ENCODE peak calls at places on chromosome 13, in seven cellular contexts. R is upper lobe of right lung, L is left lung, J is ascending aorta, X is cardiac muscle cell, Y is WERI-Rb-1, Z is mucosa of descending colon. Q is an unnamed sample. For H3K36me3, the result is how much of the 10 kb centered on the place peaks cover.

GRCh38 chr13:91546865-91547264 is 148.4 kb downstream of the GPC5 start:
- DNase-seq in R (no peak), L (no peak), J (no peak), X (no peak), Y (no peak), Z (no peak), Q (no peak)

GRCh38 chr13:74710006-74710405 is 575.8 kb upstream of the KLF12 start:
- DNase-seq in R (no peak), L (no peak), J (no peak), X (no peak), Y (no peak), Z (no peak), Q (peak)

GRCh38 chr13:98619556-98619955 is 42.6 kb upstream of the STK24 start:
- DNase-seq in R (no peak), L (no peak), J (no peak), X (no peak), Y (no peak), Z (no peak), Q (no peak)

GRCh38 chr13:43446126-43446525 is 340.6 kb downstream of the ENOX1 start:
- DNase-seq in R (no peak), L (no peak), J (no peak), X (no peak), Y (no peak), Z (no peak), Q (no peak)

GRCh38 chr13:41995946-41996345 is 35.0 kb upstream of the VWA8 start:
- DNase-seq in R (peak), L (no peak), J (no peak), X (no peak), Y (no peak), Z (no peak), Q (no peak)

GRCh38 chr13:32587774-32588165 is 1.5 kb downstream of the PDS5B start:
- DNase-seq in R (no peak), L (no peak), J (no peak), X (no peak), Y (no peak), Z (no peak), Q (no peak)

GRCh38 chr13:95643471-95643813 is 1.1 kb downstream of the DZIP1 start:
- DNase-seq in R (no peak), L (no peak), J (no peak), X (peak), Y (peak), Z (no peak), Q (no peak)

GRCh38 chr13:111116830-111117229 is 1.7 kb downstream of the ARHGEF7 start:
- DNase-seq in R (no peak), L (no peak), J (no peak), X (no peak), Y (no peak), Z (no peak), Q (peak)

GRCh38 chr13:112889351-112890290 is 79.4 kb upstream of the MCF2L start:
- DNase-seq in R (no peak), L (peak), J (no peak), X (no peak), Y (no peak), Z (peak), Q (no peak)

GRCh38 chr13:24842533-24843278 is 78.7 kb downstream of the RNF17 start:
- DNase-seq in R (no peak), L (no peak), J (no peak), X (no peak), Y (no peak), Z (no peak), Q (no peak)

GRCh38 chr13:44302233-44302632 is 71.4 kb upstream of the SERP2 start:
- DNase-seq in R (no peak), L (no peak), J (no peak), X (no peak), Y (no peak), Z (no peak), Q (no peak)

GRCh38 chr13:76210262-76210661 is 574.1 kb downstream of the LMO7 start:
- DNase-seq in R (no peak), L (no peak), J (no peak), X (peak), Y (no peak), Z (no peak), Q (no peak)

GRCh38 chr13:33144358-33144784 is 128.1 kb downstream of the KL start:
- DNase-seq in R (no peak), L (no peak), J (no peak), X (no peak), Y (no peak), Z (no peak), Q (no peak)

GRCh38 chr13:78977311-78977710 is 318.4 kb upstream of the OBI1 start:
- DNase-seq in R (no peak), L (no peak), J (no peak), X (no peak), Y (no peak), Z (no peak), Q (no peak)

GRCh38 chr13:84439108-84439507 is 556.8 kb upstream of the SLITRK1 start:
- DNase-seq in R (no peak), L (no peak), J (no peak), X (no peak), Y (no peak), Z (no peak), Q (peak)

GRCh38 chr13:113820813-113821651 is 42.8 kb downstream of the GAS6 start:
- DNase-seq in R (no peak), L (peak), J (peak), X (no peak), Y (no peak), Z (peak), Q (peak)

GRCh38 chr13:27208514-27208913 is 36.9 kb upstream of the USP12 start:
- DNase-seq in R (no peak), L (no peak), J (no peak), X (no peak), Y (no peak), Z (no peak), Q (no peak)

GRCh38 chr13:74227476-74228158 is 93.4 kb upstream of the KLF12 start:
- DNase-seq in R (no peak), L (no peak), J (no peak), X (no peak), Y (no peak), Z (no peak), Q (no peak)

GRCh38 chr13:40789275-40790231 is at the start of gene SLC25A15:
- DNase-seq in R (peak), L (peak), J (no peak), X (peak), Y (peak), Z (peak), Q (no peak)
- TF ChIP-seq CTCF in R (peak), L (peak), J (no peak), X (peak), Y (peak), Z (peak), Q (no peak)

DNA sequence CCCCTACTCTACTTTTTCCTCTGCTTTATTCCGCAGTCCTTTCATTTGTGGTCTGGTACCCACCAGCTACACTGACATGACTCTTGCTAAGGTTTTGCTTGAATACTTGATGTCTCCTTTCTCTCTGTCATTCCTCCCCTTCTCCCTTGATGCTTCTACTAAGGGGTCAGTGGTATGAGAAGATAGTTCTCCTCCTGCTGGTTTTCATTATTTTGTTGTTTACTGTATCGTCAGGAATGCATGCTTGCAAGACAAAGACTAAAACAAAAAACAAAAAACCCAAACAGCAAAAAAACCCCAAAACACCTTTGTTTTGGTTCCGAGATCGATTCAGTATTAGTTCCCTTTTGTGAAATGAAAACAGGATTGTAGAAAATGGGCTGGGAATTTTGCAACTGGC is 59.5 kb downstream of the PCCA start:
- DNase-seq in R (no peak), L (no peak), J (no peak), X (no peak), Y (no peak), Z (no peak), Q (no peak)
- H3K4me3 ChIP-seq in R (no peak), L (no peak), J (no peak), X (no peak), Y (no peak), Z (no peak), Q (no peak)

GRCh38 chr13:97346561-97347254 is 87.3 kb upstream of the RAP2A start:
- DNase-seq in R (no peak), L (peak), J (no peak), X (no peak), Y (no peak), Z (no peak), Q (no peak)
- H3K36me3 ChIP-seq in R (half or more), L (under half), J (half or more), X (under half), Y (under half), Z (under half), Q (under half)

DNA sequence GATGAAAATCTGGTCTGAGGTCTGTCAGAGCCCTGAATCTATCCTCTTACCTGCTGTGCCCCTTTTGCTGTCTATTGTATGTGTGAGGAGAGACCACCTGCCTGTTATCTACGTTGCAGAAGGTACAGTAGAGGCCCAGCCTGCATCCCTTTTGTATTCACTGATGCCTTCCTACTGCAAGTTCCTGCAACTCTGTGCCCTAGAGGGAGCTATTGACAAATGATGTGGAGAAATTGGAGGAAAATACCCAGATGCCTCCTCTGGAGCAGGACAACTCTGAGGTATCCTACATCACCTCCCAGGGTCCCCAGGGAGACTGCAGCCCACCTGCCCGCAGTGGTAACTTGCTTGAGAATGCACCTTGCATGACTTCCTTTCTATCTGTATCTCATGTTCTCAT is 33.7 kb downstream of the SIAH3 start:
- DNase-seq in R (no peak), L (no peak), J (no peak), X (no peak), Y (no peak), Z (no peak), Q (no peak)
- TF ChIP-seq CTCF in R (no peak), L (no peak), J (no peak), X (peak), Y (peak), Z (no peak), Q (no peak)

GRCh38 chr13:29581666-29582065 is 13.8 kb downstream of the SLC7A1 start:
- DNase-seq in R (no peak), L (no peak), J (no peak), X (no peak), Y (no peak), Z (no peak), Q (no peak)
- H3K4me3 ChIP-seq in R (no peak), L (no peak), J (no peak), X (no peak), Y (no peak), Z (no peak), Q (no peak)